ENCODE peak calls at places on chromosomes 11 and 22, in six cellular contexts. One of them, this sample, is unnamed.

GRCh38 chr11:117478126-117478856 is 150.6 kb downstream of the CEP164 start:
- DNase-seq in activated CD4-positive, alpha-beta T cell treated with anti-CD3 and anti-CD28 coated beads, Interleukin-2, amount 10 ng/mL, durations not matched to agents 7 days and 5 days: no peak
- DNase-seq in neural crest cell: no peak
- DNase-seq in kidney tubule cell: no peak
- DNase-seq in DMS153: peak; percentile 30
- DNase-seq in HFF-Myc: no peak
- DNase-seq in this sample: no peak

GRCh38 chr22:37199839-37200161 is 11.8 kb upstream of the C1QTNF6 start:
- DNase-seq in activated CD4-positive, alpha-beta T cell treated with anti-CD3 and anti-CD28 coated beads, Interleukin-2, amount 10 ng/mL, durations not matched to agents 7 days and 5 days: peak; percentile 29
- DNase-seq in neural crest cell: no peak
- DNase-seq in kidney tubule cell: no peak
- DNase-seq in DMS153: peak; percentile 63
- DNase-seq in HFF-Myc: no peak
- DNase-seq in this sample: no peak

GRCh38 chr11:11347583-11347982 is 5.5 kb downstream of the CSNK2A3 start:
- DNase-seq in activated CD4-positive, alpha-beta T cell treated with anti-CD3 and anti-CD28 coated beads, Interleukin-2, amount 10 ng/mL, durations not matched to agents 7 days and 5 days: no peak
- DNase-seq in neural crest cell: no peak
- DNase-seq in kidney tubule cell: no peak
- DNase-seq in DMS153: no peak
- DNase-seq in HFF-Myc: no peak
- DNase-seq in this sample: no peak

GRCh38 chr11:77213589-77214428 is 85.8 kb downstream of the MYO7A start:
- DNase-seq in activated CD4-positive, alpha-beta T cell treated with anti-CD3 and anti-CD28 coated beads, Interleukin-2, amount 10 ng/mL, durations not matched to agents 7 days and 5 days: no peak
- DNase-seq in neural crest cell: no peak
- DNase-seq in kidney tubule cell: no peak
- DNase-seq in DMS153: no peak
- DNase-seq in HFF-Myc: no peak
- DNase-seq in this sample: no peak

GRCh38 chr11:45618897-45619296 is 46.5 kb downstream of the CHST1 start:
- DNase-seq in activated CD4-positive, alpha-beta T cell treated with anti-CD3 and anti-CD28 coated beads, Interleukin-2, amount 10 ng/mL, durations not matched to agents 7 days and 5 days: no peak
- DNase-seq in neural crest cell: no peak
- DNase-seq in kidney tubule cell: no peak
- DNase-seq in DMS153: no peak
- DNase-seq in HFF-Myc: no peak
- DNase-seq in this sample: no peak

GRCh38 chr11:111923951-111924350 is 5.2 kb downstream of the C11orf52 start:
- DNase-seq in activated CD4-positive, alpha-beta T cell treated with anti-CD3 and anti-CD28 coated beads, Interleukin-2, amount 10 ng/mL, durations not matched to agents 7 days and 5 days: no peak
- DNase-seq in neural crest cell: no peak
- DNase-seq in kidney tubule cell: no peak
- DNase-seq in DMS153: no peak
- DNase-seq in HFF-Myc: no peak
- DNase-seq in this sample: no peak

GRCh38 chr11:69108559-69108958 is 47.2 kb upstream of the SMIM38 start:
- DNase-seq in activated CD4-positive, alpha-beta T cell treated with anti-CD3 and anti-CD28 coated beads, Interleukin-2, amount 10 ng/mL, durations not matched to agents 7 days and 5 days: no peak
- DNase-seq in neural crest cell: no peak
- DNase-seq in kidney tubule cell: no peak
- DNase-seq in DMS153: no peak
- DNase-seq in HFF-Myc: no peak
- DNase-seq in this sample: no peak

GRCh38 chr11:112159098-112159761 is 4.7 kb downstream of the IL18 start:
- DNase-seq in activated CD4-positive, alpha-beta T cell treated with anti-CD3 and anti-CD28 coated beads, Interleukin-2, amount 10 ng/mL, durations not matched to agents 7 days and 5 days: no peak
- DNase-seq in neural crest cell: no peak
- DNase-seq in kidney tubule cell: peak; percentile 38
- DNase-seq in DMS153: no peak
- DNase-seq in HFF-Myc: no peak
- DNase-seq in this sample: peak; percentile 76

GRCh38 chr11:66136752-66137123 is 66.7 kb downstream of the PACS1 start:
- DNase-seq in activated CD4-positive, alpha-beta T cell treated with anti-CD3 and anti-CD28 coated beads, Interleukin-2, amount 10 ng/mL, durations not matched to agents 7 days and 5 days: no peak
- DNase-seq in neural crest cell: no peak
- DNase-seq in kidney tubule cell: peak; percentile 62
- DNase-seq in DMS153: no peak
- DNase-seq in HFF-Myc: no peak
- DNase-seq in this sample: peak; percentile 45

GRCh38 chr11:107665016-107665415 is 46.8 kb downstream of the SLN start:
- DNase-seq in activated CD4-positive, alpha-beta T cell treated with anti-CD3 and anti-CD28 coated beads, Interleukin-2, amount 10 ng/mL, durations not matched to agents 7 days and 5 days: no peak
- DNase-seq in neural crest cell: no peak
- DNase-seq in kidney tubule cell: no peak
- DNase-seq in DMS153: no peak
- DNase-seq in HFF-Myc: no peak
- DNase-seq in this sample: no peak

This sample was measured in renal cortical epithelial cell.